ENCODE peak calls at places on chromosome 1, in eight cellular contexts. P is adrenal gland, T is transverse colon, Q is A549, H is ovary, X is IMR-90, N is esophagus squamous epithelium, V is tibial nerve. Z is an unnamed sample.

GRCh38 chr1:226784081-226785049 is 45.3 kb upstream of the ITPKB start:
- DNase-seq in N (no peak), Q (no peak), P (no peak), H (no peak), T (no peak), V (no peak), X (no peak), Z (no peak)

GRCh38 chr1:193543259-193543658 is 356.8 kb upstream of the B3GALT2 start:
- DNase-seq in V (no peak), P (peak; percentile 22), Q (no peak), N (no peak), X (no peak), T (no peak), H (peak; percentile 22), Z (no peak)

GRCh38 chr1:198934414-198934813 is 295.6 kb downstream of the PTPRC start:
- DNase-seq in X (no peak), P (no peak), H (no peak), Q (no peak), V (no peak), N (no peak), T (no peak), Z (no peak)

GRCh38 chr1:31694910-31695300 is 8.9 kb downstream of the COL16A1 start:
- DNase-seq in X (no peak), N (no peak), Q (no peak), H (no peak), P (no peak), V (no peak), T (no peak), Z (no peak)

GRCh38 chr1:11806307-11806936 is 431 bp downstream of the CLCN6 start:
- DNase-seq in V (no peak), H (peak; percentile 16), N (no peak), Q (peak; percentile 21), P (peak; percentile 48), T (no peak), X (peak; percentile 21), Z (no peak)

GRCh38 chr1:14369526-14370213 is 228.8 kb upstream of the KAZN start:
- DNase-seq in V (no peak), H (no peak), X (no peak), T (no peak), P (no peak), N (no peak), Q (no peak), Z (no peak)

GRCh38 chr1:232040260-232040659 is 413.7 kb downstream of the DISC1 start:
- DNase-seq in X (no peak), H (no peak), P (no peak), V (no peak), T (no peak), N (no peak), Q (no peak), Z (no peak)

GRCh38 chr1:228236744-228237143 is 28.9 kb downstream of the OBSCN start:
- DNase-seq in X (peak; percentile 29), P (peak; percentile 46), N (no peak), V (no peak), T (peak; percentile 64), H (no peak), Q (no peak), Z (no peak)

GRCh38 chr1:218664385-218665170 is 319.4 kb downstream of the TGFB2 start:
- DNase-seq in N (no peak), P (no peak), Q (peak; percentile 36), H (no peak), T (no peak), V (no peak), X (peak; percentile 66), Z (no peak)

GRCh38 chr1:148264374-148265276 is 112.5 kb upstream of the NBPF11 start:
- DNase-seq in P (no peak), V (no peak), Q (peak; percentile 92), X (peak; percentile 71), H (peak; percentile 21), T (no peak), N (no peak), Z (peak; percentile 45)

GRCh38 chr1:239253032-239253431 is 133.3 kb upstream of the CHRM3 start:
- DNase-seq in T (no peak), X (no peak), V (no peak), P (no peak), N (no peak), Q (no peak), H (no peak), Z (no peak)

GRCh38 chr1:171983584-171983983 is 142.3 kb downstream of the DNM3 start:
- DNase-seq in Q (no peak), V (no peak), P (no peak), T (no peak), X (peak; percentile 32), N (no peak), H (no peak), Z (no peak)

GRCh38 chr1:210653771-210654170 is 325.1 kb downstream of the HHAT start:
- DNase-seq in T (no peak), N (no peak), Q (no peak), P (no peak), V (no peak), H (no peak), X (peak; percentile 28), Z (no peak)

GRCh38 chr1:42177551-42177981 is 13.0 kb upstream of the GUCA2A start:
- DNase-seq in H (peak; percentile 45), X (peak; percentile 89), N (no peak), V (no peak), Q (no peak), T (no peak), P (peak; percentile 42), Z (peak; percentile 62)

GRCh38 chr1:43363935-43364525 is 3.8 kb downstream of the ELOVL1 start:
- DNase-seq in H (no peak), T (no peak), P (no peak), Q (no peak), X (no peak), V (no peak), N (no peak), Z (no peak)

GRCh38 chr1:51736702-51737101 is 119.8 kb downstream of the OSBPL9 start:
- DNase-seq in X (peak; percentile 77), H (no peak), T (no peak), Q (no peak), N (no peak), P (no peak), V (no peak), Z (no peak)

GRCh38 chr1:203692565-203693470 is 66.2 kb downstream of the ATP2B4 start:
- DNase-seq in P (peak; percentile 78), X (peak; percentile 96), T (peak; percentile 75), N (no peak), Q (peak; percentile 55), H (peak; percentile 92), V (peak; percentile 78), Z (no peak)

GRCh38 chr1:202786804-202787203 is 21.4 kb downstream of the KDM5B start:
- DNase-seq in N (no peak), V (no peak), H (no peak), T (no peak), Q (no peak), X (peak; percentile 51), P (no peak), Z (no peak)

GRCh38 chr1:153946622-153947246 is at the start of gene DENND4B:
- DNase-seq in P (peak; percentile 88), X (peak; percentile 65), H (peak; percentile 82), N (no peak), V (peak; percentile 54), Q (peak; percentile 98), T (peak; percentile 86), Z (peak; percentile 90)

GRCh38 chr1:91511386-91511785 is 10.7 kb downstream of the CDC7 start:
- DNase-seq in V (no peak), Q (peak; percentile 9), P (no peak), T (no peak), H (no peak), N (no peak), X (peak; percentile 68), Z (no peak)

GRCh38 chr1:175708787-175709186 is 34.6 kb downstream of the TNR start:
- DNase-seq in H (no peak), N (no peak), Q (no peak), X (no peak), V (no peak), P (no peak), T (no peak), Z (no peak)

GRCh38 chr1:53862507-53862906 is 24.4 kb upstream of the NDC1 start:
- DNase-seq in T (no peak), X (no peak), V (no peak), P (no peak), N (no peak), H (no peak), Q (no peak), Z (no peak)

GRCh38 chr1:3249846-3250501 is 181.0 kb downstream of the PRDM16 start:
- DNase-seq in X (no peak), P (no peak), N (no peak), H (no peak), V (no peak), Q (no peak), T (peak; percentile 11), Z (no peak)

GRCh38 chr1:10495942-10496341 is 21.2 kb downstream of the PEX14 start:
- DNase-seq in N (no peak), H (no peak), Q (no peak), V (no peak), T (no peak), X (no peak), P (no peak), Z (no peak)

GRCh38 chr1:77683142-77683835 is 831 bp upstream of the ZZZ3 start:
- DNase-seq in Q (peak; percentile 59), H (peak; percentile 91), P (peak; percentile 91), V (peak; percentile 78), T (peak; percentile 94), N (peak; percentile 73), X (peak; percentile 89), Z (peak; percentile 94)
- TF ChIP-seq POLR2A in Q (peak; percentile 41), H (peak; percentile 31), P (peak; percentile 69), V (peak; percentile 16), T (peak; percentile 49), N (peak; percentile 47), X (peak; percentile 17), Z (peak; percentile 49)

GRCh38 chr1:26289158-26290059 is 9.5 kb downstream of the SH3BGRL3 start:
- DNase-seq in N (peak; percentile 59), V (no peak), T (peak; percentile 65), X (no peak), P (no peak), Q (no peak), H (no peak), Z (peak; percentile 76)
- H3K4me3 ChIP-seq in N (no peak overlapping the region), V (no peak overlapping the region), T (no peak overlapping the region), X (no peak overlapping the region), P (no peak overlapping the region), Q (no peak overlapping the region), H (no peak overlapping the region), Z (no peak overlapping the region)

GRCh38 chr1:151472852-151473731 is 13.8 kb upstream of the POGZ start:
- DNase-seq in P (peak; percentile 37), N (no peak), X (peak; percentile 34), V (no peak), Q (no peak), H (peak; percentile 59), T (peak; percentile 49), Z (peak; percentile 90)
- TF ChIP-seq POLR2A in P (no peak), N (no peak), X (no peak), V (no peak), Q (no peak), H (no peak), T (no peak), Z (no peak)

GRCh38 chr1:1920057-1920607 is 1.1 kb upstream of the TMEM52 start:
- DNase-seq in T (peak; percentile 15), X (no peak), H (no peak), P (no peak), Q (no peak), N (no peak), V (no peak), Z (no peak)
- H3K4me3 ChIP-seq in T (no peak overlapping the region), X (no peak overlapping the region), H (peak overlapping the region; percentile 44), P (no peak overlapping the region), Q (peak overlapping the region; percentile 60), N (peak overlapping the region; percentile 56), V (peak overlapping the region; percentile 79), Z (no peak overlapping the region)

Z was measured in upper lobe of left lung.